ENCODE peak calls at places on chromosomes 6 and 20, in eight cellular contexts. D, Q, K, S, E, A, F and R are unnamed samples.

GRCh38 chr6:31651602-31652191 is 764 bp downstream of the BAG6 start:
- DNase-seq in F (peak; percentile 63), S (peak; percentile 75), D (no peak), K (peak; percentile 85), E (peak; percentile 70), A (no peak), Q (peak; percentile 77), R (peak; percentile 91)

GRCh38 chr6:24125980-24126379 is at the start of gene NRSN1:
- DNase-seq in E (no peak), S (no peak), K (peak; percentile 70), F (peak; percentile 42), D (no peak), A (no peak), Q (no peak), R (no peak)

GRCh38 chr20:4916991-4917881 is 84.1 kb downstream of the SLC23A2 start:
- DNase-seq in Q (peak; percentile 42), E (peak; percentile 63), A (peak; percentile 42), K (no peak), D (no peak), F (no peak), S (peak; percentile 23), R (no peak)

GRCh38 chr6:89221971-89222887 is 5.1 kb upstream of the GABRR1 start:
- DNase-seq in F (no peak), A (no peak), E (no peak), K (no peak), D (no peak), Q (no peak), S (peak; percentile 29), R (no peak)

GRCh38 chr6:169671563-169671962 is 30.3 kb downstream of the WDR27 start:
- DNase-seq in D (no peak), F (no peak), E (no peak), K (no peak), S (no peak), Q (no peak), A (no peak), R (no peak)

GRCh38 chr6:64984947-64985346 is 722.1 kb downstream of the EYS start:
- DNase-seq in K (peak; percentile 16), F (no peak), A (no peak), D (no peak), S (no peak), E (no peak), Q (no peak), R (no peak)

GRCh38 chr20:30912006-30912660 is 345.3 kb upstream of the DEFB115 start:
- DNase-seq in A (no peak), K (peak; percentile 6), F (no peak), Q (no peak), E (no peak), S (peak; percentile 11), D (no peak), R (no peak)

GRCh38 chr20:14189794-14190402 is 147.5 kb downstream of the FLRT3 start:
- DNase-seq in D (no peak), S (peak; percentile 58), F (peak; percentile 12), Q (peak; percentile 62), E (peak; percentile 65), K (peak; percentile 15), A (no peak), R (peak; percentile 14)

GRCh38 chr6:20876016-20876415 is 341.8 kb downstream of the CDKAL1 start:
- DNase-seq in D (peak; percentile 22), E (peak; percentile 19), K (no peak), A (no peak), S (peak; percentile 76), Q (no peak), F (peak; percentile 5), R (peak; percentile 36)

GRCh38 chr6:75748743-75749538 is at the start of gene MYO6:
- DNase-seq in S (peak; percentile 57), A (peak; percentile 84), D (no peak), Q (peak; percentile 59), E (peak; percentile 80), F (peak; percentile 54), K (peak; percentile 71), R (peak; percentile 69)

GRCh38 chr20:373171-373890 is 7.2 kb upstream of the TRIB3 start:
- DNase-seq in K (no peak), D (peak; percentile 30), S (peak; percentile 62), F (peak; percentile 53), A (no peak), E (no peak), Q (peak; percentile 89), R (peak; percentile 79)

GRCh38 chr6:42819803-42820508 is 38.1 kb downstream of the BICRAL start:
- DNase-seq in D (no peak), E (no peak), K (peak; percentile 23), A (no peak), S (peak; percentile 62), Q (no peak), F (peak; percentile 12), R (peak; percentile 51)

GRCh38 chr6:36333889-36334288 is 2.8 kb downstream of the BNIP5 start:
- DNase-seq in A (no peak), Q (no peak), K (no peak), S (no peak), F (no peak), E (no peak), D (no peak), R (no peak)

GRCh38 chr6:143027058-143027457 is 33.6 kb upstream of the AIG1 start:
- DNase-seq in Q (no peak), K (no peak), S (peak; percentile 18), E (peak; percentile 43), A (peak; percentile 60), F (no peak), D (no peak), R (no peak)

GRCh38 chr20:52746768-52747167 is 225.4 kb upstream of the TSHZ2 start:
- DNase-seq in D (no peak), K (no peak), E (no peak), Q (no peak), A (no peak), F (no peak), S (no peak), R (no peak)

GRCh38 chr6:33426590-33427563 is 7.0 kb downstream of the SYNGAP1 start:
- DNase-seq in Q (no peak), D (no peak), F (no peak), E (no peak), K (no peak), A (no peak), S (no peak), R (peak; percentile 47)

GRCh38 chr6:170226647-170227046 is 64.2 kb downstream of the DLL1 start:
- DNase-seq in E (no peak), K (no peak), Q (no peak), S (no peak), D (no peak), F (no peak), A (no peak), R (no peak)

GRCh38 chr20:19241440-19241839 is 29.0 kb downstream of the SLC24A3 start:
- DNase-seq in E (no peak), Q (no peak), F (no peak), D (no peak), K (no peak), S (no peak), A (no peak), R (no peak)

GRCh38 chr6:89828988-89829590 is 591 bp upstream of the CASP8AP2 start:
- DNase-seq in Q (peak; percentile 56), E (no peak), S (no peak), A (no peak), K (no peak), D (no peak), F (no peak), R (peak; percentile 24)

GRCh38 chr6:125434760-125435159 is 133.0 kb upstream of the HDDC2 start:
- DNase-seq in S (no peak), D (no peak), F (no peak), A (no peak), K (no peak), Q (no peak), E (no peak), R (no peak)

GRCh38 chr6:3517350-3517749 is 60.5 kb upstream of the SLC22A23 start:
- DNase-seq in F (no peak), D (peak; percentile 86), E (no peak), S (peak; percentile 90), A (no peak), K (no peak), Q (no peak), R (peak; percentile 78)

GRCh38 chr6:7311920-7312615 is 931 bp downstream of the SSR1 start:
- DNase-seq in F (no peak), Q (peak; percentile 18), E (peak; percentile 15), D (no peak), S (peak; percentile 40), A (no peak), K (no peak), R (no peak)